ENCODE peak calls at places on chromosomes 11 and 22, in four cellular contexts. T is mesenchymal stem cell, S is IMR-90, B is neuronal stem cell. N is an unnamed sample.

GRCh38 chr22:34781676-34782075 is 284.3 kb upstream of the ISX start:
- DNase-seq in T (no peak), S (no peak), B (no peak), N (no peak)

GRCh38 chr22:31347251-31348008 is 1.3 kb upstream of the PATZ1 start:
- DNase-seq in T (peak), S (peak), B (peak), N (peak)

GRCh38 chr11:27392715-27393114 is 29.7 kb upstream of the CCDC34 start:
- DNase-seq in T (peak), S (peak), B (peak), N (no peak)

GRCh38 chr22:25627271-25627848 is 62.9 kb downstream of the GRK3 start:
- DNase-seq in T (peak), S (peak), B (no peak), N (no peak)

GRCh38 chr22:19902245-19902699 is 39.3 kb upstream of the COMT start:
- DNase-seq in T (no peak), S (no peak), B (no peak), N (no peak)

GRCh38 chr11:72544589-72544988 is 110.3 kb upstream of the CLPB start:
- DNase-seq in T (no peak), S (no peak), B (no peak), N (no peak)

GRCh38 chr22:49099496-49100124 is 728.1 kb downstream of the BRD1 start:
- DNase-seq in T (no peak), S (no peak), B (no peak), N (no peak)

GRCh38 chr11:128476729-128477128 is 110.6 kb downstream of the ETS1 start:
- DNase-seq in T (no peak), S (no peak), B (no peak), N (no peak)

GRCh38 chr11:11486423-11486822 is 133.4 kb upstream of the CSNK2A3 start:
- DNase-seq in T (no peak), S (no peak), B (no peak), N (no peak)

GRCh38 chr22:40058265-40058664 is 63.5 kb downstream of the FAM83F start:
- DNase-seq in T (no peak), S (no peak), B (no peak), N (no peak)

GRCh38 chr11:46537121-46537520 is 56.7 kb downstream of the AMBRA1 start:
- DNase-seq in T (peak), S (peak), B (no peak), N (no peak)

GRCh38 chr11:67033661-67034166 is 10.8 kb downstream of the SYT12 start:
- DNase-seq in T (peak), S (peak), B (no peak), N (no peak)

GRCh38 chr22:48106715-48107259 is 1344.3 kb downstream of the TBC1D22A start:
- DNase-seq in T (no peak), S (no peak), B (no peak), N (no peak)

GRCh38 chr11:79794057-79794456 is 353.2 kb upstream of the TENM4 start:
- DNase-seq in T (no peak), S (no peak), B (no peak), N (no peak)

GRCh38 chr11:6742260-6742659 is 29.5 kb downstream of the OR2AG2 start:
- DNase-seq in T (no peak), S (no peak), B (no peak), N (no peak)

GRCh38 chr22:33897621-33897910 is 22.7 kb downstream of the LARGE1 start:
- DNase-seq in T (no peak), S (no peak), B (no peak), N (no peak)

GRCh38 chr11:69563306-69563705 is 77.7 kb upstream of the CCND1 start:
- DNase-seq in T (no peak), S (no peak), B (no peak), N (no peak)

GRCh38 chr11:4026389-4026788 is 68.2 kb upstream of the RRM1 start:
- DNase-seq in T (no peak), S (no peak), B (no peak), N (no peak)

GRCh38 chr11:76798656-76799055 is 15.5 kb downstream of the TSKU start:
- DNase-seq in T (no peak), S (no peak), B (no peak), N (no peak)

GRCh38 chr11:1983601-1983961 is 14.1 kb downstream of the H19 start:
- DNase-seq in T (no peak), S (no peak), B (no peak), N (no peak)

GRCh38 chr11:130847517-130847916 is 68.8 kb downstream of the SNX19 start:
- DNase-seq in T (peak), S (peak), B (no peak), N (no peak)

GRCh38 chr11:112469376-112469775 is 208.7 kb upstream of the PLET1 start:
- DNase-seq in T (no peak), S (no peak), B (no peak), N (no peak)

GRCh38 chr11:889686-890475 is 20.7 kb downstream of the CHID1 start:
- DNase-seq in T (no peak), S (no peak), B (no peak), N (no peak)

GRCh38 chr22:37431811-37432707 is 4.8 kb upstream of the ELFN2 start:
- DNase-seq in T (peak), S (peak), B (no peak), N (no peak)

GRCh38 chr22:36010913-36011312 is 17.7 kb downstream of the RBFOX2 start:
- DNase-seq in T (peak), S (peak), B (no peak), N (no peak)

GRCh38 chr11:11379661-11380060 is 26.6 kb upstream of the CSNK2A3 start:
- DNase-seq in T (no peak), S (no peak), B (no peak), N (no peak)

DNA sequence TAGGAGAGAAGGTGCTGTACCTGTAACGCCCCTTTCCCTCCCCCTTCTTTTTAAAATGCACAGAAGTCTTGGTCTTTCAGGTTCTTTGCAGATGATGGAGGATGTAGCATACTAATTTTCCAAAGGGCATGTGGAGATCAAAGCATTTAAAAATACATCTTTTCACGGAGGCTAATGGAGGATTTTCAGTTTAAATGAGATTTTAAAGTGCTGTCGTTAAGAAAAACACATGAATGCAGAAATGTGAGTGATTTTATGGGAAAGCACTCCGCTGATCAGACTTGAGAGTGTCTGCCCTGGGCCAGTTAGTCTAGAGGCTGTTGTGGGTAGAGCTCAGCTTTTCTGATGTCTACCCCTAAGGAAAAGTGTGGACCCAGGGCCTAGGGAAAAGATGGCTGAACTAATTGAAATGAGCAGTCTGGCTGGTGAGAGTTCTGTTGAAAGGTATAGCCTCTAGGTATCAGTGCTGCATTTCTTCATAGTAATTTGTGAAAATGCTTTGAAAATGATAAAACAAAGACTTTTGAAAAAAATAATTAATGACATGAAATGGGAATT is 2.5 kb downstream of the AMOTL1 start:
- DNase-seq in T (no peak), S (no peak), B (no peak), N (no peak)
- H4K91ac ChIP-seq in T (no peak), S (no peak), B (no peak), N (no peak)

GRCh38 chr11:17351510-17352176 is at the start of gene NCR3LG1:
- DNase-seq in T (peak), S (peak), B (peak), N (no peak)

GRCh38 chr11:17352925-17353227 is 1.3 kb downstream of the NCR3LG1 start:
- DNase-seq in T (no peak), S (peak), B (no peak), N (peak)

GRCh38 chr11:17353228-17354021 is 1.8 kb downstream of the NCR3LG1 start:
- DNase-seq in T (peak), S (peak), B (peak), N (no peak)

GRCh38 chr11:17350455-17351170 is 987 bp upstream of the NCR3LG1 start:
- DNase-seq in T (no peak), S (no peak), B (no peak), N (no peak)

DNA sequence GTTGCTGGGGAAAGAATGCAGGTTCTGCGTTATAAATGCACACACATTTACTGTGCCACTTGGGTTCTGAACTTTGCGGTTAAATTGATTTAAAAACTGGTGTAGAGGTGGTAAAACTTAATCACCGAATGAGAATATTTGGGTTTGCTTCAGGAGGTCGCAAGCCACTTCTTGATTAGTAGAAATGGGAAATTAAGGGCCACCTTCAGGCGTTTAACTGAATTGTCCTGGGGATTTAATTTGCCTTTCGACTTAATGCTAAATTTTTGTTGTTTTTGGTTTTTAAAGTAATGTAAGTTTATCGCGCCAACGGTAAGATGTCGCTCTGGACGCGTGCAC is 460 bp upstream of the NCR3LG1 start:
- DNase-seq in T (no peak), S (no peak), B (no peak), N (no peak)
- H3K9ac ChIP-seq in T (peak), S (peak), B (no peak), N (no peak)

GRCh38 chr11:60923800-60924109 is 505 bp upstream of the TMEM132A start:
- DNase-seq in T (no peak), S (no peak), B (no peak), N (no peak)
- H3K4me3 ChIP-seq in T (peak), S (no peak), B (peak), N (peak)

DNA sequence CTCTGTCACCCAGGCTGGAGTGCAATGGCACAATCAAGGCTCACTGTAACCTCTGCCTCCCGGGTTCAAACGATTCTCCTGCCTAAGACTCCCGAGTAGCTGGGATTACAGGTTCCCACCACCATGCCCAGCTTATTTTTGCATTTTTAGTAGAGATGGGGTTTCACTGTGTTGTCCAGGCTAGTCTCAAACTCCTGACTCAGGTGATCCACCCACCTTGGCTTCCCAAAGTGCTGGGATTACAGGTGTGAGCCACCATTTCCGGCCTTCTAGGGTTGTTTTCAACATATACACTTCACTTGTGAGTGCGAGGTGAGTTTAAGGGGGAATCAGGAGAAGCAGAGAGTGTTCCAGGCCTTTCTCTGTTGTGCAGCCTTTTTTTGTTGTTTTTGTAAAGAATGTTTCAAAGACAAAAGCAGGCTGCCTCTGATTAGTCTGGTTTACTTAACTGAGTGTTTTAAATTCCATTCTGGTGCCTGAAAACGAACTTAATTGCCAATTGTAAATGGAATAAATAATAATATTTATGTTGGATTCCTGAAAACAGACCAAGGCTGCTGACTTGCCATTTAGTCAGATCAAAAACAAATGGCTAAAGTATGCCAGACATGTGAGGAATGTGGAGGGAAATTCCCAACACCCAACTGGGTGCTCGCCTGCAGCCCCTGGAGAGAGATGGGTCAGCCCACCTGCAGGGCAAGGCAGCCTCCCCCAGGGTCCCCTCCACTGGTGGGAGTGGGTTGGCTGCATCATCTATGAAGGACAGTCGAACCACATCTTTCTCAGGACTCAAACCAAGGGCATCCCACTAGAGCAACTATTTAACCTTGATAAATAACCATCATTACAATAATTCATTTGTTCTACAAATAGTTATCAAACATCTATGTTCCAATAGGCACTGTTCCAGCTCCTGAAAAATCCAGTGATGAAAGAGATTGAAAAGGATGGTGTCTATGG is 4.6 kb upstream of the RANGAP1 start:
- DNase-seq in T (peak), S (peak), B (peak), N (peak)
- H4K91ac ChIP-seq in T (peak), S (peak), B (no peak), N (peak)

GRCh38 chr11:125071408-125071807 is 8.3 kb downstream of the SLC37A2 start:
- DNase-seq in T (no peak), S (no peak), B (no peak), N (no peak)

GRCh38 chr11:125071831-125072209 is 8.7 kb downstream of the SLC37A2 start:
- DNase-seq in T (no peak), S (no peak), B (no peak), N (no peak)

GRCh38 chr11:125072961-125073590 is 10.0 kb downstream of the SLC37A2 start:
- DNase-seq in T (no peak), S (no peak), B (no peak), N (no peak)

GRCh38 chr11:125073616-125074483 is 10.7 kb downstream of the SLC37A2 start:
- DNase-seq in T (no peak), S (no peak), B (no peak), N (no peak)

GRCh38 chr11:125072210-125072960 is 9.3 kb downstream of the SLC37A2 start:
- DNase-seq in T (no peak), S (no peak), B (no peak), N (no peak)
- H3K9ac ChIP-seq in T (no peak), S (no peak), B (no peak), N (no peak)

GRCh38 chr22:43859621-43860020 is 2.7 kb downstream of the SULT4A1 start:
- DNase-seq in T (no peak), S (no peak), B (no peak), N (no peak)
- H3K4me3 ChIP-seq in T (no peak), S (no peak), B (no peak), N (no peak)

GRCh38 chr11:33691051-33691864 is 9.4 kb downstream of the C11orf91 start:
- DNase-seq in T (no peak), S (no peak), B (no peak), N (no peak)
- H4K91ac ChIP-seq in T (peak), S (peak), B (no peak), N (no peak)

GRCh38 chr11:78080818-78081495 is 1.3 kb upstream of the NDUFC2 start:
- DNase-seq in T (peak), S (peak), B (no peak), N (no peak)

GRCh38 chr11:78078218-78079167 is 1.2 kb downstream of the NDUFC2 start:
- DNase-seq in T (peak), S (no peak), B (no peak), N (peak)

GRCh38 chr11:78080084-78080817 is 589 bp upstream of the NDUFC2 start:
- DNase-seq in T (no peak), S (no peak), B (no peak), N (no peak)

GRCh38 chr11:78081583-78081982 is 1.9 kb upstream of the NDUFC2 start:
- DNase-seq in T (no peak), S (no peak), B (no peak), N (no peak)

GRCh38 chr11:78079232-78080083 is at the start of gene NDUFC2:
- DNase-seq in T (peak), S (peak), B (peak), N (peak)
- H3K9ac ChIP-seq in T (peak), S (peak), B (peak), N (peak)

GRCh38 chr11:33375236-33375635 is 118.1 kb downstream of the HIPK3 start:
- DNase-seq in T (no peak), S (no peak), B (no peak), N (no peak)
- H3K4me3 ChIP-seq in T (peak), S (peak), B (no peak), N (peak)

N was measured in H1.